ENCODE peak calls at places on chromosomes 6 and 20, in five cellular contexts. H is pancreas, F is non-pigmented ciliary epithelial cell, W is GM12891, R is Daoy. D is an unnamed sample.

GRCh38 chr6:137725949-137726348 is 141.1 kb upstream of the TNFAIP3 start:
- DNase-seq in H (no peak), F (no peak), W (no peak), R (no peak), D (no peak)

GRCh38 chr6:125325586-125325985 is 23.8 kb upstream of the HDDC2 start:
- DNase-seq in H (no peak), F (no peak), W (no peak), R (no peak), D (no peak)

GRCh38 chr6:36605102-36605501 is 10.9 kb downstream of the SRSF3 start:
- DNase-seq in H (peak), F (no peak), W (no peak), R (no peak), D (no peak)

GRCh38 chr20:63945921-63946920 is 10.0 kb downstream of the UCKL1 start:
- DNase-seq in H (peak), F (no peak), W (no peak), R (no peak), D (no peak)

GRCh38 chr6:73579389-73579788 is 58.6 kb upstream of the EEF1A1 start:
- DNase-seq in H (no peak), F (no peak), W (no peak), R (peak), D (no peak)

GRCh38 chr6:143901885-143902708 is 37.8 kb downstream of the ZC2HC1B start:
- DNase-seq in H (no peak), F (no peak), W (peak), R (no peak), D (peak)

GRCh38 chr6:107697682-107698081 is 126.4 kb downstream of the SCML4 start:
- DNase-seq in H (no peak), F (no peak), W (no peak), R (no peak), D (peak)

GRCh38 chr20:836188-836587 is 2.7 kb downstream of the FAM110A start:
- DNase-seq in H (no peak), F (no peak), W (no peak), R (no peak), D (no peak)

GRCh38 chr6:24991748-24992467 is 56.1 kb upstream of the RIPOR2 start:
- DNase-seq in H (peak), F (no peak), W (peak), R (peak), D (peak)

GRCh38 chr6:19610260-19610659 is 226.9 kb upstream of the ID4 start:
- DNase-seq in H (no peak), F (no peak), W (no peak), R (no peak), D (no peak)

GRCh38 chr20:31710423-31711250 is 12.0 kb downstream of the BCL2L1 start:
- DNase-seq in H (no peak), F (no peak), W (no peak), R (peak), D (no peak)

GRCh38 chr6:5395719-5396118 is 134.4 kb downstream of the FARS2 start:
- DNase-seq in H (no peak), F (no peak), W (no peak), R (no peak), D (no peak)

GRCh38 chr6:81759782-81760181 is 7.3 kb upstream of the TENT5A start:
- DNase-seq in H (no peak), F (peak), W (no peak), R (no peak), D (peak)

GRCh38 chr6:160431231-160431630 is 83.1 kb downstream of the SLC22A3 start:
- DNase-seq in H (no peak), F (no peak), W (no peak), R (no peak), D (peak)